ENCODE peak calls at places on chromosome 21, in seven cellular contexts. One of them, this sample, is unnamed.

GRCh38 chr21:45635271-45636151 is 8.0 kb upstream of the PCBP3 start:
- DNase-seq in cardiac septum: no peak
- DNase-seq in retinal pigment epithelial cell: no peak
- DNase-seq in NCI-H1436 treated with DMSO at 0.1 percent for 48 hours: no peak
- DNase-seq in H9: no peak
- DNase-seq in LHCN-M2: no peak
- DNase-seq in ovary: no peak
- DNase-seq in this sample: no peak

GRCh38 chr21:42086969-42087368 is 15.9 kb downstream of the UMODL1 start:
- DNase-seq in retinal pigment epithelial cell: no peak
- DNase-seq in NCI-H1436 treated with DMSO at 0.1 percent for 48 hours: no peak
- DNase-seq in ovary: no peak
- DNase-seq in H9: no peak
- DNase-seq in cardiac septum: no peak
- DNase-seq in LHCN-M2: no peak
- DNase-seq in this sample: no peak

GRCh38 chr21:28832013-28832714 is 160.5 kb downstream of the LTN1 start:
- DNase-seq in H9: no peak
- DNase-seq in retinal pigment epithelial cell: no peak
- DNase-seq in NCI-H1436 treated with DMSO at 0.1 percent for 48 hours: no peak
- DNase-seq in LHCN-M2: peak
- DNase-seq in ovary: no peak
- DNase-seq in cardiac septum: no peak
- DNase-seq in this sample: peak

GRCh38 chr21:14858309-14858708 is 206.5 kb downstream of the NRIP1 start:
- DNase-seq in H9: no peak
- DNase-seq in cardiac septum: no peak
- DNase-seq in NCI-H1436 treated with DMSO at 0.1 percent for 48 hours: no peak
- DNase-seq in ovary: no peak
- DNase-seq in LHCN-M2: no peak
- DNase-seq in retinal pigment epithelial cell: no peak
- DNase-seq in this sample: no peak

GRCh38 chr21:32702702-32703101 is 25.1 kb downstream of the SYNJ1 start:
- DNase-seq in ovary: no peak
- DNase-seq in cardiac septum: no peak
- DNase-seq in retinal pigment epithelial cell: no peak
- DNase-seq in H9: no peak
- DNase-seq in NCI-H1436 treated with DMSO at 0.1 percent for 48 hours: no peak
- DNase-seq in LHCN-M2: peak
- DNase-seq in this sample: peak

GRCh38 chr21:45859041-45859761 is 122.4 kb upstream of the COL6A1 start:
- DNase-seq in NCI-H1436 treated with DMSO at 0.1 percent for 48 hours: no peak
- DNase-seq in H9: no peak
- DNase-seq in ovary: no peak
- DNase-seq in cardiac septum: peak
- DNase-seq in LHCN-M2: no peak
- DNase-seq in retinal pigment epithelial cell: no peak
- DNase-seq in this sample: no peak

GRCh38 chr21:19935459-19935858 is 1062.8 kb upstream of the NCAM2 start:
- DNase-seq in NCI-H1436 treated with DMSO at 0.1 percent for 48 hours: no peak
- DNase-seq in LHCN-M2: no peak
- DNase-seq in ovary: no peak
- DNase-seq in cardiac septum: no peak
- DNase-seq in retinal pigment epithelial cell: no peak
- DNase-seq in H9: no peak
- DNase-seq in this sample: no peak

GRCh38 chr21:18244721-18245486 is at the start of gene CHODL:
- DNase-seq in retinal pigment epithelial cell: no peak
- DNase-seq in LHCN-M2: peak
- DNase-seq in H9: peak
- DNase-seq in ovary: no peak
- DNase-seq in NCI-H1436 treated with DMSO at 0.1 percent for 48 hours: no peak
- DNase-seq in cardiac septum: no peak
- DNase-seq in this sample: peak

GRCh38 chr21:15060776-15061175 is 4.0 kb downstream of the NRIP1 start:
- DNase-seq in NCI-H1436 treated with DMSO at 0.1 percent for 48 hours: no peak
- DNase-seq in H9: no peak
- DNase-seq in retinal pigment epithelial cell: no peak
- DNase-seq in ovary: no peak
- DNase-seq in cardiac septum: no peak
- DNase-seq in LHCN-M2: no peak
- DNase-seq in this sample: peak

GRCh38 chr21:14864211-14865021 is 200.4 kb downstream of the NRIP1 start:
- DNase-seq in H9: peak
- DNase-seq in NCI-H1436 treated with DMSO at 0.1 percent for 48 hours: no peak
- DNase-seq in retinal pigment epithelial cell: peak
- DNase-seq in cardiac septum: peak
- DNase-seq in LHCN-M2: peak
- DNase-seq in ovary: peak
- DNase-seq in this sample: peak

GRCh38 chr21:46599251-46599572 is 5.7 kb downstream of the S100B start:
- DNase-seq in NCI-H1436 treated with DMSO at 0.1 percent for 48 hours: no peak
- DNase-seq in LHCN-M2: peak
- DNase-seq in cardiac septum: no peak
- DNase-seq in H9: no peak
- DNase-seq in retinal pigment epithelial cell: peak
- DNase-seq in ovary: peak
- DNase-seq in this sample: peak

GRCh38 chr21:23633447-23633846 is 1973.8 kb downstream of the MRPL39 start:
- DNase-seq in cardiac septum: no peak
- DNase-seq in NCI-H1436 treated with DMSO at 0.1 percent for 48 hours: no peak
- DNase-seq in LHCN-M2: no peak
- DNase-seq in ovary: no peak
- DNase-seq in H9: no peak
- DNase-seq in retinal pigment epithelial cell: no peak
- DNase-seq in this sample: no peak

GRCh38 chr21:42307106-42307505 is 8.1 kb downstream of the TFF3 start:
- DNase-seq in NCI-H1436 treated with DMSO at 0.1 percent for 48 hours: no peak
- DNase-seq in retinal pigment epithelial cell: no peak
- DNase-seq in cardiac septum: peak
- DNase-seq in LHCN-M2: no peak
- DNase-seq in H9: no peak
- DNase-seq in ovary: no peak
- DNase-seq in this sample: no peak

GRCh38 chr21:31335957-31336738 is 7.9 kb downstream of the TIAM1 start:
- DNase-seq in NCI-H1436 treated with DMSO at 0.1 percent for 48 hours: no peak
- DNase-seq in retinal pigment epithelial cell: no peak
- DNase-seq in ovary: no peak
- DNase-seq in H9: no peak
- DNase-seq in cardiac septum: no peak
- DNase-seq in LHCN-M2: peak
- DNase-seq in this sample: no peak

GRCh38 chr21:40923361-40923760 is 76.4 kb upstream of the DSCAM start:
- DNase-seq in H9: no peak
- DNase-seq in retinal pigment epithelial cell: no peak
- DNase-seq in ovary: no peak
- DNase-seq in cardiac septum: no peak
- DNase-seq in LHCN-M2: no peak
- DNase-seq in NCI-H1436 treated with DMSO at 0.1 percent for 48 hours: no peak
- DNase-seq in this sample: no peak

GRCh38 chr21:44763451-44764318 is 37.9 kb downstream of the UBE2G2 start:
- DNase-seq in cardiac septum: peak
- DNase-seq in retinal pigment epithelial cell: no peak
- DNase-seq in H9: no peak
- DNase-seq in ovary: no peak
- DNase-seq in NCI-H1436 treated with DMSO at 0.1 percent for 48 hours: no peak
- DNase-seq in LHCN-M2: no peak
- DNase-seq in this sample: no peak

GRCh38 chr21:46110499-46111192 is 12.7 kb downstream of the COL6A2 start:
- DNase-seq in ovary: peak
- DNase-seq in LHCN-M2: no peak
- DNase-seq in NCI-H1436 treated with DMSO at 0.1 percent for 48 hours: no peak
- DNase-seq in retinal pigment epithelial cell: no peak
- DNase-seq in cardiac septum: peak
- DNase-seq in H9: peak
- DNase-seq in this sample: peak

GRCh38 chr21:45534591-45535331 is 7.5 kb downstream of the SLC19A1 start:
- DNase-seq in H9: no peak
- DNase-seq in LHCN-M2: no peak
- DNase-seq in NCI-H1436 treated with DMSO at 0.1 percent for 48 hours: no peak
- DNase-seq in ovary: no peak
- DNase-seq in cardiac septum: peak
- DNase-seq in retinal pigment epithelial cell: no peak
- DNase-seq in this sample: no peak

GRCh38 chr21:37514038-37514665 is 147.6 kb downstream of the DYRK1A start:
- DNase-seq in ovary: no peak
- DNase-seq in NCI-H1436 treated with DMSO at 0.1 percent for 48 hours: no peak
- DNase-seq in retinal pigment epithelial cell: no peak
- DNase-seq in cardiac septum: no peak
- DNase-seq in H9: no peak
- DNase-seq in LHCN-M2: no peak
- DNase-seq in this sample: no peak

GRCh38 chr21:35828161-35828560 is 232.2 kb downstream of the SETD4 start:
- DNase-seq in cardiac septum: no peak
- DNase-seq in LHCN-M2: no peak
- DNase-seq in NCI-H1436 treated with DMSO at 0.1 percent for 48 hours: no peak
- DNase-seq in ovary: no peak
- DNase-seq in retinal pigment epithelial cell: no peak
- DNase-seq in H9: no peak
- DNase-seq in this sample: no peak

GRCh38 chr21:43805275-43805800 is 16.0 kb downstream of the RRP1 start:
- DNase-seq in H9: no peak
- DNase-seq in ovary: no peak
- DNase-seq in retinal pigment epithelial cell: no peak
- DNase-seq in cardiac septum: no peak
- DNase-seq in LHCN-M2: no peak
- DNase-seq in NCI-H1436 treated with DMSO at 0.1 percent for 48 hours: no peak
- DNase-seq in this sample: no peak

GRCh38 chr21:40731206-40731605 is 115.8 kb downstream of the DSCAM start:
- DNase-seq in NCI-H1436 treated with DMSO at 0.1 percent for 48 hours: no peak
- DNase-seq in LHCN-M2: no peak
- DNase-seq in ovary: no peak
- DNase-seq in retinal pigment epithelial cell: no peak
- DNase-seq in cardiac septum: no peak
- DNase-seq in H9: no peak
- DNase-seq in this sample: no peak

GRCh38 chr21:45427331-45428271 is 22.6 kb downstream of the COL18A1 start:
- DNase-seq in LHCN-M2: peak
- DNase-seq in NCI-H1436 treated with DMSO at 0.1 percent for 48 hours: no peak
- DNase-seq in retinal pigment epithelial cell: peak
- DNase-seq in cardiac septum: peak
- DNase-seq in ovary: peak
- DNase-seq in H9: peak
- DNase-seq in this sample: peak

GRCh38 chr21:31347435-31348032 is 3.5 kb upstream of the TIAM1 start:
- DNase-seq in NCI-H1436 treated with DMSO at 0.1 percent for 48 hours: no peak
- DNase-seq in retinal pigment epithelial cell: no peak
- DNase-seq in cardiac septum: no peak
- DNase-seq in ovary: no peak
- DNase-seq in LHCN-M2: peak
- DNase-seq in H9: no peak
- DNase-seq in this sample: no peak

GRCh38 chr21:29462475-29462874 is 163.8 kb downstream of the BACH1 start:
- DNase-seq in NCI-H1436 treated with DMSO at 0.1 percent for 48 hours: no peak
- DNase-seq in H9: no peak
- DNase-seq in cardiac septum: no peak
- DNase-seq in retinal pigment epithelial cell: no peak
- DNase-seq in LHCN-M2: no peak
- DNase-seq in ovary: no peak
- DNase-seq in this sample: no peak

GRCh38 chr21:15297829-15298228 is 233.0 kb upstream of the NRIP1 start:
- DNase-seq in retinal pigment epithelial cell: no peak
- DNase-seq in H9: no peak
- DNase-seq in LHCN-M2: no peak
- DNase-seq in NCI-H1436 treated with DMSO at 0.1 percent for 48 hours: no peak
- DNase-seq in cardiac septum: no peak
- DNase-seq in ovary: no peak
- DNase-seq in this sample: no peak

GRCh38 chr21:34782666-34783365 is 114.0 kb downstream of the CLIC6 start:
- DNase-seq in NCI-H1436 treated with DMSO at 0.1 percent for 48 hours: no peak
- DNase-seq in retinal pigment epithelial cell: no peak
- DNase-seq in ovary: no peak
- DNase-seq in cardiac septum: no peak
- DNase-seq in LHCN-M2: no peak
- DNase-seq in H9: no peak
- DNase-seq in this sample: peak

This sample was measured in mesendoderm.